ENCODE peak calls at places on chromosomes 5 and 9, in six cellular contexts. N is NB4, V is osteoblast, F is BJ, U is endothelial cell of umbilical vein, H is SK-N-SH. Q is an unnamed sample.

GRCh38 chr9:129497837-129498450 is 123.0 kb downstream of the C9orf50 start:
- DNase-seq in V (peak; percentile 85), H (no peak), N (no peak), F (no peak), U (no peak), Q (no peak)

GRCh38 chr9:81472701-81473100 is 216.6 kb downstream of the TLE1 start:
- DNase-seq in F (no peak), H (no peak), N (no peak), V (no peak), U (no peak), Q (no peak)

GRCh38 chr9:35078066-35078465 is 1.7 kb downstream of the FANCG start:
- DNase-seq in V (no peak), U (no peak), N (no peak), F (no peak), H (no peak), Q (no peak)

GRCh38 chr5:107474361-107474723 is 196.4 kb downstream of the EFNA5 start:
- DNase-seq in F (no peak), H (no peak), V (no peak), U (no peak), N (no peak), Q (no peak)

GRCh38 chr5:161105563-161105962 is 253.6 kb upstream of the ATP10B start:
- DNase-seq in N (no peak), U (no peak), V (no peak), H (no peak), F (no peak), Q (no peak)

GRCh38 chr5:10567181-10567591 is 3.3 kb downstream of the ANKRD33B start:
- DNase-seq in V (peak; percentile 47), F (no peak), U (no peak), H (no peak), N (no peak), Q (no peak)

GRCh38 chr9:108535526-108535925 is 320.3 kb downstream of the ACTL7B start:
- DNase-seq in F (no peak), V (peak; percentile 88), H (peak; percentile 42), U (peak; percentile 26), N (peak; percentile 36), Q (no peak)

GRCh38 chr9:109986423-109987055 is 206.5 kb downstream of the PALM2AKAP2 start:
- DNase-seq in H (no peak), F (peak; percentile 89), V (peak; percentile 90), N (no peak), U (peak; percentile 95), Q (no peak)

GRCh38 chr9:129962889-129963703 is 79.9 kb downstream of the FNBP1 start:
- DNase-seq in V (peak; percentile 73), N (peak; percentile 51), F (no peak), H (no peak), U (peak; percentile 70), Q (peak; percentile 69)

GRCh38 chr5:151886741-151887261 is 37.9 kb downstream of the GLRA1 start:
- DNase-seq in H (no peak), F (no peak), V (no peak), N (no peak), U (no peak), Q (no peak)

GRCh38 chr5:173236531-173237501 is 1.8 kb upstream of the NKX2-5 start:
- DNase-seq in F (no peak), U (no peak), N (no peak), V (no peak), H (no peak), Q (no peak)

GRCh38 chr5:6584101-6584645 is 48.7 kb downstream of the NSUN2 start:
- DNase-seq in U (no peak), F (no peak), V (peak; percentile 61), N (no peak), H (no peak), Q (no peak)

GRCh38 chr5:6581559-6582426 is 51.1 kb downstream of the NSUN2 start:
- DNase-seq in N (no peak), F (no peak), H (no peak), V (peak; percentile 78), U (no peak), Q (no peak)

GRCh38 chr5:6584727-6585126 is 48.1 kb downstream of the NSUN2 start:
- DNase-seq in U (no peak), N (no peak), H (peak; percentile 48), V (peak; percentile 46), F (no peak), Q (no peak)

GRCh38 chr5:6582507-6583048 is 50.3 kb downstream of the NSUN2 start:
- DNase-seq in U (no peak), V (peak; percentile 76), F (no peak), H (no peak), N (no peak), Q (no peak)

DNA sequence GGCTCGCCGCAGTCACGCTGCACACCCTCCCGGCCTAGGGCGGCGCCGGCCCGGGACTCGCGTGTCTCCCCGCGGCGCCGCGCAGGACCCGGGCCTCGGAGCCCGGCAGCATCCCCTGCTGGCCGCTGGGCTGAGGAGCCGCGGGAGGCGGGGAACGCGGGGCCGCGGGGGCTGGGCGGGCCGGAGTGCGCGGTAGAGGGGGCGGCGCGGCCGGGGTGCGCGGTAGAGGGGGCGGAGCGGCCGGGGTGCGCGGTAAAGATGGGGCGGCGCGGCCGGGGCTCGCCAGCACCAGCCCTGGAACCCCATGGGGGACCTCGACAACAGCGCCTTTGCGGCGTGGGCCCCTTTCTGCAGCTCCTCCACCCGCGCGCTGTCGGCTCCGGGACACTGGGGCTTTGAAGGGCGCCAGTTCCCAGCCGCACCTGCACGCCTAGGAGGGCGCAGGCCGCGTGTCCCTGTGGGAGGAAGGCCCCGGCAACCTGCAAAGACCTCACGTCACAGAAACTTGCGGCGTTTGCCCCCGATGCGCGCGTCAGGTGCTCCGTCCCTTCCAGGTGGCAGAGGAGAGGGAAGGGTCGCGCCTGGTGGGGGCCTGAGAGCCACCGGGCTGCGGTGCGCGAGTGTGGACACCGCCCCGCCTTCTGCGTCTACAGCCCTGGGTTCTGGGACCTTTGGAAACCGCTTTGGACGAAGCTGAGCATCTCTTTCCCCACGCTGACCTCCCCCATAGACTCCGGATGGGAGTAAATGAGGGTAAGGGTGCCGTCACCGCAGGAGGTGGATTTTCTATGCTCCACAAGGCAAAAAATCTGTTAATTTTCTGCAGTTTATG is 49.6 kb downstream of the NSUN2 start:
- DNase-seq in N (no peak), U (no peak), V (peak; percentile 92), F (no peak), H (peak; percentile 97), Q (no peak)
- TF ChIP-seq CTCF in N (no peak), U (peak; percentile 35), V (peak; percentile 15), F (no peak), H (peak; percentile 32), Q (no peak)

DNA sequence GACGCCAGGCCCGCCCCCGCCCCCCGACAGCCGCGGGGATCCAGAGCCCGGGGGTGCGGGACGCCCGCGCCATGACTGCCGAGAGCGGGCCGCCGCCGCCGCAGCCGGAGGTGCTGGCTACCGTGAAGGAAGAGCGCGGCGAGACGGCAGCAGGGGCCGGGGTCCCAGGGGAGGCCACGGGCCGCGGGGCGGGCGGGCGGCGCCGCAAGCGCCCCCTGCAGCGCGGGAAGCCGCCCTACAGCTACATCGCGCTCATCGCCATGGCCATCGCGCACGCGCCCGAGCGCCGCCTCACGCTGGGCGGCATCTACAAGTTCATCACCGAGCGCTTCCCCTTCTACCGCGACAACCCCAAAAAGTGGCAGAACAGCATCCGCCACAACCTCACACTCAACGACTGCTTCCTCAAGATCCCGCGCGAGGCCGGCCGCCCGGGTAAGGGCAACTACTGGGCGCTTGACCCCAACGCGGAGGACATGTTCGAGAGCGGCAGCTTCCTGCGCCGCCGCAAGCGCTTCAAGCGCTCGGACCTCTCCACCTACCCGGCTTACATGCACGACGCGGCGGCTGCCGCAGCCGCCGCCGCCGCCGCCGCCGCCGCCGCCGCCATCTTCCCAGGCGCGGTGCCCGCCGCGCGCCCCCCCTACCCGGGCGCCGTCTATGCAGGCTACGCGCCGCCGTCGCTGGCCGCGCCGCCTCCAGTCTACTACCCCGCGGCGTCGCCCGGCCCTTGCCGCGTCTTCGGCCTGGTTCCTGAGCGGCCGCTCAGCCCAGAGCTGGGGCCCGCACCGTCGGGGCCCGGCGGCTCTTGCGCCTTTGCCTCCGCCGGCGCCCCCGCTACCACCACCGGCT is 1.0 kb downstream of the FOXE1 start:
- DNase-seq in N (peak; percentile 73), V (peak; percentile 89), H (peak; percentile 78), F (no peak), U (no peak), Q (peak; percentile 69)
- TF ChIP-seq CTCF in N (no peak), V (no peak), H (peak; percentile 44), F (no peak), U (peak; percentile 3), Q (peak; percentile 47)

GRCh38 chr5:153476767-153477166 is 13.7 kb upstream of the GRIA1 start:
- DNase-seq in V (no peak), N (no peak), U (peak; percentile 53), H (no peak), F (no peak), Q (no peak)
- TF ChIP-seq CTCF in V (peak; percentile 20), N (no peak), U (no peak), H (peak; percentile 28), F (peak; percentile 40), Q (no peak)

DNA sequence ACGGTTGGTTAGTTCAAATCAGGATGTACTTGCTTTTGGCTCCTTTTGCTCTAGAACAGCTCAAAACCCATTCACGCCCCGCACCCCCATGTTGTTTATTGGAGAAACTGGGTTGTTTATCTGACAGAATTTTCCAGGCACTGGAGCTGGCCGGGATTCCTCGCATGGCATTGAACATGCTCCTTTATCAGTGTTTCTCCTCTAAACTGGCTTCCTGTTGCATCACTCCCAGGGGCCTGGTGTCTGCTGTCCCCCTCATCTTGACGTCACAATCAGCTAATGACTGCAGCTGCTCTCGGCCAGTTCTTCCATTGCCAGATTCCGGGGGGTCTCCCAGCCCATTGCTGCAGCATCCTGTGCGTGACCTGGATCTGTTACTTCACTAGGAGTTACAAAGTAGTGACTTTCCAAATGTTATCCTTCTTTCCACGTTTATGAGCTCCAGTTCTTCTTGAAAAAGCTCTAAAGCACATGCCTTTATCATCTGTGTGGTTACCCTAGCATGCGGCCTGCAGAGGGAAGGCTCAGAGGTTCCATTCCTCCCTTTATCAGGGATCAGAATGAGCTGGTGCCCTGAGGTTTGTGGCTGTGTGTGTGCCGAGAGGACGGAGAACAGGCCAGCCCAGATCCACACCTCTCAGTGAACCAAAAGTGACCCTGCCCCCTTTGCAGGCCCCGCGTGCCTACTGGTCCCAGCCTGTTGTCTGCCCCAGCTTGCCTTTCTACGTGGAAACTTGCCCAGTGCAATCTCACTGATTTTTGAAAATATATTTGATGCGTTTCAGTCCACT is 27.4 kb downstream of the FAM163B start:
- DNase-seq in H (peak; percentile 89), U (no peak), F (no peak), N (no peak), V (no peak), Q (no peak)
- TF ChIP-seq CTCF in H (no peak), U (no peak), F (no peak), N (no peak), V (no peak), Q (no peak)

DNA sequence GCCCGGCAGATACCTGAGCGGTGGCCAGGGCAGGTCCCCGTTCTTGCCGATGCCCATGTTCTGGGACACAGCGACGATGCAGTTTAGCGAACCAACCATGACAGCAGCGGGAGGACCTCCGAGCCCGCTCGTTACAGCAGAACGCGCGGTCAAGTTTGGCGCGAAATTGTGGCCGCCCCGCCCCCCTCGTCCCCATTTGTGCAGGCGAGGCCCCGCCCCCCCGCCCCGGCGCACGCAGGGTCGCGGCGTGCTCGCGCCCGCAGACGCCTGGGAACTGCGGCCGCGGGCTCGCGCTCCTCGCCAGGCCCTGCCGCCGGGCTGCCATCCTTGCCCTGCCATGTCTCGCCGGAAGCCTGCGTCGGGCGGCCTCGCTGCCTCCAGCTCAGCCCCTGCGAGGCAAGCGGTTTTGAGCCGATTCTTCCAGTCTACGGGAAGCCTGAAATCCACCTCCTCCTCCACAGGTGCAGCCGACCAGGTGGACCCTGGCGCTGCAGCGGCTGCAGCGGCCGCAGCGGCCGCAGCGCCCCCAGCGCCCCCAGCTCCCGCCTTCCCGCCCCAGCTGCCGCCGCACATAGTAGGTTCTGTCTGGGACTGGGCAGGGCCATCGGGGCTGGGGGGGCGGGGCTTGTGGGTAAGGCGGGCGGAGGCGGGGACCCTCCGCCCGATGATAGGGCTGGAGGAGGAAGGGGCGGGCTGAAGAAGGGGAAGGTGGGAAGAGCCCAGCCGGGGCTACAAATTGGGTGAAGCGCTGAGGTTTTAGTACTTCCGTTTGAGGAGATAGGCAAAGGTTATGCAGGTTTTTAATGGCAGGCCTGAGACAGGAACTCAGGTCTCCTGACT is at the start of the genes DHFR and MSH3:
- DNase-seq in V (peak; percentile 98), U (peak; percentile 88), F (peak; percentile 52), H (peak; percentile 96), N (peak; percentile 96), Q (peak; percentile 81)
- TF ChIP-seq CTCF in V (no peak), U (peak; percentile 5), F (peak; percentile 5), H (peak; percentile 39), N (peak; percentile 8), Q (no peak)